ENCODE peak calls at places on chromosomes 16 and 17, in five cellular contexts. I, X, V, Z and O are unnamed samples.

GRCh38 chr16:59614466-59615240 is 880.5 kb upstream of the GOT2 start:
- DNase-seq in Z (no peak), I (no peak), X (no peak), V (no peak), O (no peak)

GRCh38 chr17:42287305-42288077 is 807 bp upstream of the STAT5A start:
- DNase-seq in X (peak), Z (peak), I (peak), V (no peak), O (no peak)

GRCh38 chr17:36545093-36545464 is 360 bp downstream of the GGNBP2 start:
- DNase-seq in V (no peak), X (no peak), I (no peak), Z (no peak), O (no peak)

GRCh38 chr16:11327277-11328171 is 17.7 kb upstream of the RMI2 start:
- DNase-seq in V (no peak), Z (no peak), I (no peak), X (no peak), O (no peak)

GRCh38 chr16:74999208-74999682 is 421 bp downstream of the ZNRF1 start:
- DNase-seq in I (no peak), X (no peak), V (peak), Z (no peak), O (no peak)

GRCh38 chr17:72151565-72152391 is 31.0 kb downstream of the SOX9 start:
- DNase-seq in Z (peak), V (no peak), X (peak), I (no peak), O (peak)

GRCh38 chr16:54286067-54286329 is 589 bp downstream of the IRX3 start:
- DNase-seq in X (no peak), I (no peak), Z (no peak), V (no peak), O (no peak)

GRCh38 chr16:1678500-1679098 is 520 bp downstream of the JPT2 start:
- DNase-seq in X (peak), I (no peak), V (peak), Z (peak), O (peak)

GRCh38 chr17:43543771-43544575 is 2.2 kb downstream of the ETV4 start:
- DNase-seq in X (no peak), V (no peak), I (no peak), Z (no peak), O (no peak)

GRCh38 chr17:10337976-10338375 is 34.8 kb downstream of the MYH13 start:
- DNase-seq in V (no peak), I (no peak), X (no peak), Z (peak), O (no peak)

GRCh38 chr17:20010099-20010863 is 1.1 kb downstream of the SPECC1 start:
- DNase-seq in I (no peak), Z (peak), X (peak), V (peak), O (peak)
- TF ChIP-seq CTCF in I (peak), Z (peak), X (peak), V (no peak), O (peak)

DNA sequence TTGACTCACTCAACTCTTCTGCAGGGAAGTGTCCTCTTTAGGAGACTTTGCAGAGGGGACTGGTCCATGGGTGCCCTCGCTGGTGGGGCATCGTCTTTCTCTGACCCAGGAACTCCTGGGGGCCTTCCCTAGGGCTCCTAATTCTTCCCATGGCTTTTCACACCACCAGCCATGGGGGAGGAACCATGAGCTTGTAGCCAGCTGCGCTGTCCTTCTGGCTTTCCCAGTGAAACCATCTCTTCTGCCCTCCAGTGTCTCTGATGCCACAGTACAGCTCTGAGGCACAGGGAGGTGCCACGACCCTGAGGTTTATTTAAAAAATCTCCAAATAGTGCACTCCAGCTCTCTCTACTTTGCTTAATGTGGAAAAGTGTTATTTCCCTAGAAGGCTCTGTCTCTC is 78.6 kb downstream of the SDR42E1 start:
- DNase-seq in I (no peak), V (no peak), Z (no peak), X (no peak), O (no peak)
- TF ChIP-seq CTCF in I (no peak), V (no peak), Z (no peak), X (no peak), O (no peak)

GRCh38 chr17:32783602-32784001 is 93.3 kb downstream of the MYO1D start:
- DNase-seq in I (no peak), X (peak), V (no peak), Z (peak), O (peak)
- TF ChIP-seq CTCF in I (peak), X (peak), V (peak), Z (peak), O (peak)

GRCh38 chr16:58513874-58514273 is 1.4 kb upstream of the SETD6 start:
- DNase-seq in I (no peak), X (no peak), V (no peak), Z (no peak), O (no peak)

GRCh38 chr16:58516768-58517107 is 1.4 kb downstream of the SETD6 start:
- DNase-seq in V (no peak), I (no peak), Z (no peak), X (no peak), O (no peak)

GRCh38 chr16:58518083-58518979 is 3.0 kb downstream of the SETD6 start:
- DNase-seq in I (no peak), X (no peak), V (no peak), Z (no peak), O (no peak)

GRCh38 chr16:58515871-58516767 is 802 bp downstream of the SETD6 start:
- DNase-seq in Z (no peak), I (no peak), X (no peak), V (no peak), O (peak)

GRCh38 chr16:58515125-58515870 is at the start of gene SETD6:
- DNase-seq in Z (peak), V (peak), I (peak), X (peak), O (peak)
- TF ChIP-seq CTCF in Z (no peak), V (no peak), I (peak), X (no peak), O (peak)

GRCh38 chr16:17367932-17368331 is 102.8 kb downstream of the XYLT1 start:
- DNase-seq in Z (peak), X (no peak), V (peak), I (no peak), O (peak)
- TF ChIP-seq CTCF in Z (peak), X (no peak), V (no peak), I (peak), O (no peak)

DNA sequence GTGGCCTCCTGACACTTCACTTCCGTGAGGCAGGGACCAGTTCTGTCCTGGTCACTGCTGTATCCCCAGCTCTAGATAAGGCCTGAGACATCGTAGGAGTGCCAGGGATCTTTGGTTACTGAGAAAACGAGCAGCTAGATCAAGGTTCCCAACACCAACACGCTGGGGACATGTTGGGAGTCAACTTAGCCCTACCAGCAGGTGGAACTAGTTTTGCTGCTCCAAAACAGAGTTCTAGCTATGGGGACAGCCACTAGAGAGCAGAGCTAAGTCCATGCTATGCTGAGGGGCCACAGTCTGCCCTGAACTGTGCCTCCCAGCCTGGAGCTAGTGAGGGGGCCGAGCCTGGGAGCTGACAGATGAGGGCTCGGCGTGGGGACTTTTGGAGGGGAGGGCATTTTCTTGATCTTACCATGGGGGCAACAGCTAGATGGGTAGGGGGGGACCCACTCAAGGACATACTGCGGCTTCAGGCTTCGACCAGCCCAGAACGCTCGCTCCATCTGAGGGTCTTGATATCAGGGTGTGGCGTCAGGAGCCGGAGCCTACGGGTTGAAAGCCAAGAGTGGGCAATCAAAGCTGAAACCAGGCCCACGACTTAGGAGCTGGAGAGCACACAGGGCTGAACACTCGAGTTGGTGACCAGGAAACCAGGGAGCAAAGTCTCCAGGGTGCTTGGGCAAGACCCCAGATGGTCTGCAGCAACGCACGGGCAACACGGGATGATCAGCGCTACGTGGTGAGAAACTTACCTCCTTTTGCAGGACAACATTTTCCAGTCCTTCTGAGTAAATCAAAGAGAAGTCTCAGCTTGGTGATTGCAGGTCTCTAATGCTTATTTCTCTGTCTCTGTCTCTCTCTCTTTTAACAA is 13.4 kb downstream of the SNX20 start:
- DNase-seq in V (no peak), I (no peak), Z (no peak), X (no peak), O (no peak)
- TF ChIP-seq CTCF in V (no peak), I (no peak), Z (no peak), X (no peak), O (no peak)

DNA sequence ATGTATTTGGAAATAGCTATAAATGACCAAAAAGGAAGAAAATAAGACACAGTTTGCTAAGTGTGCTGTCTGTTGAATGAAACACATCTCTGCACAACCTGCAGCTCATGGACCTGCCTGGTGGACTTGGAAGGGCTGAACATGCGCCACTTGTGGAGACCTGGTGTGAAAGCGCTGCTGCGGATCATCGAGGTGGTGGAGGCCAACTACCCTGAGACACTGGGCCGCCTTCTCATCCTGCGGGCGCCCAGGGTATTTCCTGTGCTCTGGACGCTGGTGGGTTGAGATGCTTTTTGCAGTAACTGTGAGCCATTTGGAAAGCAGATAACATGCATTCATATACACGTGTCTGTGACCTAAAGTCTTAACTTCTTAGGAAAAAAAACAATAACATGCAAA is 65.4 kb downstream of the SEC14L1 start:
- DNase-seq in X (no peak), Z (no peak), V (no peak), I (no peak), O (no peak)
- TF ChIP-seq CTCF in X (no peak), Z (no peak), V (no peak), I (no peak), O (no peak)

DNA sequence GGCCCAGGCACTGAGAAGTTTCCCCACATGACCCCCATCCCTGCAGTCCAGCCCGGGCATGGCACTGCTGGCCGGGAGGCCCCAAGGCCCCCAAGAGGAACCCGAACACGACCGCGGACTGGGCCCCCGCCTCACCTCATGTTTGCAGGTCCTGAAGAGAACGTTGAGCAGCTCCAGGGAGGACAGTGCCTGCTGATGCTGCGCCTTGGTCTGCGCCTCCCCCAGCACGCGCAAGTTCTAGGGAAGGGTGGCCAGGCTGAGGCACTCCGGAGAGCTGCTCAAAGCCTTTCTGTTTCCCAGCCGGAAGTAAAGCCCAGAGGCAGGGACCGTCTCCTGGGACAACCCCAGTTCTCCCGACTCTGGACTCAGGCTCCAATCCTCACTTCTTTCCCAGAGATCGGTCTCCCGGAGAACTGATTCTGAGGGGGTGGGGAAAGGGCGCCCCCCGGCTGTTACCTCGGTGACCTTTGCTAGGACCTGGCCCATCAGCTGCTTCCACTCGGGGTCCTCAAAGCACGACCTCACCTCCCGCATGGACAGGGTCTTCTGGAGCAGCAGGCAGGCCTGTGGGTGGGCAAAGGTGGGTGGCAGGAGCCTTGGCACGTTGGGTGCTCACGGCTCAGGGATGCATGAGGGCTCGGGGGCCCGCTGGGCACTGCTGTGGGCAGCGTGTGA is 13.7 kb downstream of the MYBBP1A start:
- DNase-seq in V (peak), Z (no peak), X (no peak), I (no peak), O (no peak)
- TF ChIP-seq CTCF in V (no peak), Z (no peak), X (no peak), I (no peak), O (no peak)